ENCODE peak calls at places on chromosomes 16 and 17, in six cellular contexts. W, K, O, C, T and I are unnamed samples.
A peak's percentile ranks its signal among the peaks of the same experiment; 100 is the strongest.

GRCh38 chr16:19691161-19691850 is 26.7 kb downstream of the KNOP1 start:
- DNase-seq in C (no peak), O (no peak), W (peak; percentile 38), K (no peak), T (peak; percentile 17), I (peak; percentile 31)

GRCh38 chr17:80021600-80021999 is 14.1 kb downstream of the TBC1D16 start:
- DNase-seq in W (no peak), T (no peak), K (no peak), O (no peak), C (no peak), I (no peak)

GRCh38 chr17:41494524-41494923 is 4.8 kb upstream of the KRT36 start:
- DNase-seq in K (no peak), T (peak; percentile 39), O (no peak), W (peak; percentile 37), C (no peak), I (peak; percentile 47)

GRCh38 chr17:41695954-41696720 is 7.5 kb downstream of the EIF1 start:
- DNase-seq in C (peak; percentile 66), O (peak; percentile 70), K (no peak), W (peak; percentile 86), T (peak; percentile 83), I (peak; percentile 73)

GRCh38 chr17:67993998-67994361 is 2.3 kb downstream of the C17orf58 start:
- DNase-seq in K (no peak), W (peak; percentile 66), O (no peak), T (peak; percentile 12), C (peak; percentile 75), I (peak; percentile 65)

GRCh38 chr17:66098040-66098439 is 93.9 kb downstream of the CEP112 start:
- DNase-seq in C (no peak), K (no peak), O (no peak), W (no peak), T (peak; percentile 58), I (no peak)

GRCh38 chr16:16021988-16022682 is 72.7 kb downstream of the ABCC1 start:
- DNase-seq in O (peak; percentile 32), W (peak; percentile 98), K (peak; percentile 60), T (peak; percentile 97), C (no peak), I (peak; percentile 87)

GRCh38 chr16:59973966-59974365 is 1239.8 kb upstream of the GOT2 start:
- DNase-seq in K (no peak), O (no peak), C (no peak), W (no peak), T (no peak), I (no peak)

GRCh38 chr16:85454171-85454883 is 158.8 kb upstream of the GSE1 start:
- DNase-seq in T (no peak), O (no peak), W (no peak), K (no peak), C (no peak), I (no peak)

GRCh38 chr16:12679660-12680272 is 123.9 kb downstream of the CPPED1 start:
- DNase-seq in T (peak; percentile 24), C (no peak), W (peak; percentile 26), K (no peak), O (no peak), I (peak; percentile 89)

GRCh38 chr17:37177234-37177633 is 198.6 kb upstream of the C17orf78 start:
- DNase-seq in O (no peak), K (no peak), C (no peak), W (no peak), T (no peak), I (no peak)

GRCh38 chr16:59964232-59964924 is 1230.3 kb upstream of the GOT2 start:
- DNase-seq in W (no peak), T (no peak), K (no peak), C (no peak), O (no peak), I (no peak)

GRCh38 chr17:41519501-41520224 is 973 bp upstream of the KRT15 start:
- DNase-seq in O (no peak), C (no peak), W (no peak), K (no peak), T (no peak), I (no peak)

GRCh38 chr17:34151081-34151480 is 104.0 kb upstream of the CCL2 start:
- DNase-seq in T (no peak), C (no peak), K (no peak), W (no peak), O (no peak), I (peak; percentile 70)

GRCh38 chr16:59213952-59214351 is 479.8 kb upstream of the GOT2 start:
- DNase-seq in O (no peak), K (no peak), T (no peak), W (no peak), C (no peak), I (no peak)

GRCh38 chr17:56891751-56892150 is 22.1 kb downstream of the TRIM25 start:
- DNase-seq in W (no peak), O (no peak), T (no peak), C (peak; percentile 90), K (peak; percentile 78), I (peak; percentile 47)

GRCh38 chr17:82984751-82985435 is 94.5 kb upstream of the METRNL start:
- DNase-seq in T (no peak), O (no peak), C (no peak), W (no peak), K (no peak), I (no peak)

GRCh38 chr17:42562845-42563509 is 1.0 kb downstream of the COASY start:
- DNase-seq in O (no peak), T (peak; percentile 28), C (no peak), W (no peak), K (no peak), I (no peak)

GRCh38 chr17:32299579-32300158 is 34.0 kb downstream of the RHBDL3 start:
- DNase-seq in K (no peak), C (no peak), O (no peak), T (no peak), W (no peak), I (no peak)

GRCh38 chr17:57915532-57915931 is 39.7 kb downstream of the CUEDC1 start:
- DNase-seq in C (no peak), K (no peak), W (no peak), O (no peak), T (peak; percentile 28), I (peak; percentile 57)

GRCh38 chr17:57911834-57912673 is 43.2 kb downstream of the CUEDC1 start:
- DNase-seq in C (no peak), W (no peak), T (no peak), O (peak; percentile 73), K (peak; percentile 69), I (no peak)

GRCh38 chr17:57915980-57916757 is 39.0 kb downstream of the CUEDC1 start:
- DNase-seq in C (peak; percentile 72), W (no peak), O (peak; percentile 94), K (peak; percentile 89), T (peak; percentile 26), I (peak; percentile 91)

GRCh38 chr17:57913576-57914273 is 41.5 kb downstream of the CUEDC1 start:
- DNase-seq in O (no peak), W (no peak), K (no peak), C (no peak), T (no peak), I (no peak)

GRCh38 chr17:57914274-57915147 is 40.7 kb downstream of the CUEDC1 start:
- DNase-seq in K (no peak), T (no peak), C (no peak), W (no peak), O (no peak), I (no peak)
- H3K4me1 ChIP-seq in K (peaks cover 10% of the 10 kb centered on the region), T (peaks cover 25% of the 10 kb centered on the region), C (peaks cover 32% of the 10 kb centered on the region), W (peaks cover 35% of the 10 kb centered on the region), O (peaks cover 74% of the 10 kb centered on the region), I (peaks cover 18% of the 10 kb centered on the region)

DNA sequence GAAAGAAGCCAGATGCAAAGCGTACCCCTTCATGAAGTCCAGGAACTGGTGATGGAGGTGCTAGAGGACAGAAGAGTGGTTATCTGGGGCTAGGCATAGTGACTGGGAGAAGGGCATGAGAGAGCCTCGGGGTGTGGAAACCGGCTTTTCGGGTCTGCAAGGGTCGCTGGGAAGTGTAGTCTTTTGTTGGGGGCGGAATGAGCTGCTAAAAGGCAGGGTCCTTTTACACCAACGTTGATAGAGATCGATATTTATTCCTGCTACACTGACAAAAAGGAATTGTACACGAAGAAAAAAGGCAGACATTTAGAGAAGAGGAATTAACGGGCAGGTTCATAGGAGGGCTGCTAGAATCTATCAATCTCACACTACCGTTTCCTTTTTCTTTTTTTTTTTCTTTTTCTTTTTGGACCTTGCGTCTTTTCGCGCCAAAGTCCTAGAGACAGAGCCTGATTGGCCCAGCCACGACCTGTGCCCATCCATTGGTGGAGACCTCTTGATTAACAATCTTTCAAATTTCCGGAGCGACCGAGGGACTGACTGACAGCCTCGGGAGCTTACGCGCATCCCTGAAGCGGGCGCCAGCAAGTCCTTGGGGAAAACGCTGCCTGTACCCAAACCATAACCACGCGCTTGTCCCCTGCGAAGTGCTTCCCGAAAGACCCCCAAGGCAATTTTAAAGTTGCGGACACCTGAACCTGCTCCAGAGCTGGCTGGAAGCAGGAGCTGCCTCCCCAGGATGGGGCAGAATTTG is 27.7 kb upstream of the DHRS7B start:
- DNase-seq in C (peak; percentile 77), W (peak; percentile 73), O (peak; percentile 83), T (peak; percentile 62), K (peak; percentile 95), I (peak; percentile 97)
- H3K4me2 ChIP-seq in C (peak overlapping the region; percentile 84), W (peak overlapping the region; percentile 85), O (peak overlapping the region; percentile 83), T (peak overlapping the region; percentile 89), K (peak overlapping the region; percentile 87), I (peak overlapping the region; percentile 85)

GRCh38 chr16:69497876-69498596 is 67.7 kb upstream of the NFAT5 start:
- DNase-seq in T (no peak), O (no peak), C (no peak), K (no peak), W (no peak), I (no peak)

GRCh38 chr16:69498926-69499325 is 66.8 kb upstream of the NFAT5 start:
- DNase-seq in K (no peak), W (no peak), C (no peak), T (no peak), O (no peak), I (no peak)

GRCh38 chr16:69495821-69496220 is 69.9 kb upstream of the NFAT5 start:
- DNase-seq in C (no peak), K (no peak), T (no peak), O (no peak), W (no peak), I (no peak)

GRCh38 chr16:69494993-69495392 is 70.6 kb downstream of the CYB5B start:
- DNase-seq in K (peak; percentile 74), T (no peak), C (peak; percentile 83), O (no peak), W (no peak), I (peak; percentile 69)

DNA sequence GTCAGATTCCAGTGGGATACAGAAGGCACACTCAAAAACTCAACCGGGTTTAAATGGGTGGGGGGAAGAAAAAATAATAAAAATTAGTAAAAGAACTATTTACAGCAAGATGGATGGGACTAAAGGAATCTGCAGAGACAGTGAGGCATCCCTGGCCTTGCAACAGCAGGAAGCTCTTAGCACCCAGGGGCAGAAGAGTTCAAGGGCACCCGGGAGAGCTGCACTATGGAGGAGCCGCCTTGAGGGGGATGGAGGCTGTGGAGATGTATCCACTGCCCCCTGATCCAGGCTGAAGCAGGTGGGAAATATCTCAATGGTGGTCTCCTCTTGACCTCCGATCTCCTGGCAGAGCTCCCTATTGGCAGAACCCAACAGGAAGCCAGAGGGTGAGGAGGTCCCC is 69.4 kb upstream of the NFAT5 start:
- DNase-seq in C (no peak), T (no peak), W (no peak), K (no peak), O (no peak), I (no peak)
- H2BK15ac ChIP-seq in C (no peak overlapping the region), T (no peak overlapping the region), W (no peak overlapping the region), K (no peak overlapping the region), O (no peak overlapping the region), I (no peak overlapping the region)

DNA sequence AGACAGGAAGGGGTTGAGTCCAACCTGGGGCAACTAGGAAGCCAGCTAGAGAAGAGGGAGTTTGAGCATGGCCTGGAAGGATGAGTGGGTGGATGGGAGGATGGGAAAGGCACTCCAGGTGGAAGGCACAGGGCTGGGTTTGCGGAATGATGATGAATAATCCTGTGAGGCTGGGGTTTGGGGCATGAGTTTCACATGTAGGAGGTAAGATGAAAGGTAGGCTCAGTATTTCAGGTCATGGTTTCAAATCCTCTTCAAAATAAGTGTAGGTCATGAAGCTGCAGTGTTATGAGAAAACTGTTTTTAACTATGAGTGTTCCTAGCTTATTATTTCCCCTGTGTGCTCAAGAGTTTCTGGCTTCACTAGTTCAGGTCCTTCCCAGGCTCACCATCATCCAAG is 130.3 kb downstream of the SKAP1 start:
- DNase-seq in C (no peak), K (no peak), T (no peak), W (no peak), O (no peak), I (no peak)
- H3K4me1 ChIP-seq in C (no peaks in the 10 kb centered on the region), K (no peaks in the 10 kb centered on the region), T (no peaks in the 10 kb centered on the region), W (no peaks in the 10 kb centered on the region), O (no peaks in the 10 kb centered on the region), I (no peaks in the 10 kb centered on the region)